ENCODE peak calls at places on chromosomes 7 and 10, in four cellular contexts. K is thyroid gland, J is ascending aorta, S is thoracic aorta. Z is an unnamed sample.

GRCh38 chr7:135335628-135336139 is 102.0 kb downstream of the STRA8 start:
- DNase-seq in K (peak; percentile 73), S (no peak), J (no peak), Z (peak; percentile 41)

GRCh38 chr10:126060232-126060935 is 164.0 kb downstream of the FANK1 start:
- DNase-seq in J (no peak), S (no peak), K (peak; percentile 9), Z (no peak)

GRCh38 chr7:128831178-128831993 is 1.2 kb downstream of the FLNC start:
- DNase-seq in K (no peak), J (no peak), S (no peak), Z (peak; percentile 51)

GRCh38 chr10:126570631-126571170 is 99.8 kb downstream of the C10orf90 start:
- DNase-seq in K (no peak), S (no peak), J (no peak), Z (no peak)

GRCh38 chr10:1605999-1606940 is 131.1 kb downstream of the ADARB2 start:
- DNase-seq in J (no peak), K (no peak), S (no peak), Z (no peak)

GRCh38 chr7:16396766-16397496 is 24.4 kb downstream of the CRPPA start:
- DNase-seq in S (no peak), K (no peak), J (no peak), Z (no peak)

GRCh38 chr7:108118959-108119358 is 11.2 kb downstream of the LAMB4 start:
- DNase-seq in K (no peak), S (no peak), J (no peak), Z (no peak)

GRCh38 chr7:98206451-98207330 is 4.5 kb upstream of the BHLHA15 start:
- DNase-seq in S (no peak), K (no peak), J (no peak), Z (no peak)

GRCh38 chr7:19321925-19322470 is 176.8 kb upstream of the FERD3L start:
- DNase-seq in J (no peak), K (no peak), S (no peak), Z (no peak)

GRCh38 chr7:84049034-84049433 is 145.6 kb downstream of the SEMA3A start:
- DNase-seq in K (no peak), J (no peak), S (no peak), Z (no peak)

GRCh38 chr7:54898659-54899340 is 120.0 kb upstream of the EGFR start:
- DNase-seq in K (no peak), S (no peak), J (no peak), Z (peak; percentile 57)

GRCh38 chr10:78931333-78932083 is 137.3 kb upstream of the ZMIZ1 start:
- DNase-seq in K (no peak), S (no peak), J (no peak), Z (peak; percentile 82)

GRCh38 chr7:91344248-91344647 is 80.0 kb downstream of the FZD1 start:
- DNase-seq in J (no peak), K (peak; percentile 30), S (no peak), Z (no peak)

GRCh38 chr10:91251430-91252056 is 31.1 kb downstream of the PCGF5 start:
- DNase-seq in J (no peak), S (no peak), K (peak; percentile 60), Z (peak; percentile 48)

GRCh38 chr10:132873395-132873794 is 69.0 kb downstream of the CFAP46 start:
- DNase-seq in J (no peak), S (no peak), K (no peak), Z (peak; percentile 23)

GRCh38 chr10:53846809-53847208 is 954.2 kb downstream of the PCDH15 start:
- DNase-seq in J (no peak), K (no peak), S (no peak), Z (no peak)

GRCh38 chr7:131722371-131722770 is 165.9 kb upstream of the PODXL start:
- DNase-seq in K (no peak), J (no peak), S (no peak), Z (no peak)

GRCh38 chr7:74044366-74045350 is 16.7 kb downstream of the ELN start:
- DNase-seq in K (no peak), J (no peak), S (no peak), Z (no peak)

GRCh38 chr10:104337527-104337984 is 709 bp downstream of the ITPRIP start:
- DNase-seq in K (peak; percentile 42), S (no peak), J (no peak), Z (no peak)

GRCh38 chr7:111459065-111459756 is 103.1 kb downstream of the IMMP2L start:
- DNase-seq in J (no peak), S (no peak), K (no peak), Z (no peak)

GRCh38 chr7:157335256-157335655 is 1.5 kb upstream of the DNAJB6 start:
- DNase-seq in K (no peak), J (no peak), S (no peak), Z (no peak)

GRCh38 chr7:157337316-157338149 is 729 bp downstream of the DNAJB6 start:
- DNase-seq in J (no peak), K (peak; percentile 75), S (no peak), Z (peak; percentile 33)

GRCh38 chr7:157336383-157337315 is at the start of gene DNAJB6:
- DNase-seq in K (peak; percentile 91), S (peak; percentile 64), J (peak; percentile 77), Z (peak; percentile 90)

GRCh38 chr7:157335991-157336382 is 817 bp upstream of the DNAJB6 start:
- DNase-seq in K (no peak), S (no peak), J (no peak), Z (no peak)

GRCh38 chr7:157339777-157340677 is 3.2 kb downstream of the DNAJB6 start:
- DNase-seq in J (no peak), K (peak; percentile 69), S (no peak), Z (peak; percentile 77)
- H3K4me3 ChIP-seq in J (no peak overlapping the region), K (no peak overlapping the region), S (peak overlapping the region; percentile 17), Z (no peak overlapping the region)

GRCh38 chr7:6271091-6271658 is 1.2 kb downstream of the CYTH3 start:
- DNase-seq in K (peak; percentile 80), J (peak; percentile 29), S (peak; percentile 39), Z (peak; percentile 76)
- TF ChIP-seq CTCF in K (peak; percentile 58), J (peak; percentile 59), S (peak; percentile 58), Z (peak; percentile 47)

DNA sequence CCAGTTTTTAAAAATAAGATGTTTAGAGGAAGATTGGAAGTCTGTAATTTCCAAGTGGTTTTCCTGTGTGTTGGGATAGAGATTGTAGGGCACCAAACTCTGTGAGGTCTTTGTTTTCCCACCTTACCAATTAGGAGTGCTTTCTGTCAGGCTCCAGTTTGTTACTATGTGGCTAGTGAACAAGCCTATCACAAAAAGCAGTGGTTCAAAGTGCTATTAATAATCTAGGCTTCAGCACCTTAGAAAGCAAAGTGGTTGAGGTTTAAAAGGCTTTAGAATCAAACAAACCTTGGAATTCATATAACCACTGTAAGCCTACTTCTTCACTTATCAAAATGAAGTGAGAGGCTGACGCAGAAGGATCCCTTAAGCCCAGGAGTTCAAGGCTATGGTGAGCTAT is 11.1 kb upstream of the ANAPC16 start:
- DNase-seq in J (no peak), S (no peak), K (no peak), Z (no peak)
- H3K4me3 ChIP-seq in J (no peak overlapping the region), S (no peak overlapping the region), K (no peak overlapping the region), Z (no peak overlapping the region)

GRCh38 chr7:35717013-35717412 is 22.1 kb upstream of the HERPUD2 start:
- DNase-seq in S (no peak), K (no peak), J (no peak), Z (no peak)

GRCh38 chr7:35716038-35716803 is 21.3 kb upstream of the HERPUD2 start:
- DNase-seq in K (peak; percentile 77), J (no peak), S (no peak), Z (peak; percentile 81)

GRCh38 chr7:35714407-35714806 is 19.5 kb upstream of the HERPUD2 start:
- DNase-seq in S (no peak), J (no peak), K (no peak), Z (no peak)

GRCh38 chr7:35712563-35713226 is 17.8 kb upstream of the HERPUD2 start:
- DNase-seq in K (no peak), S (no peak), J (no peak), Z (no peak)

DNA sequence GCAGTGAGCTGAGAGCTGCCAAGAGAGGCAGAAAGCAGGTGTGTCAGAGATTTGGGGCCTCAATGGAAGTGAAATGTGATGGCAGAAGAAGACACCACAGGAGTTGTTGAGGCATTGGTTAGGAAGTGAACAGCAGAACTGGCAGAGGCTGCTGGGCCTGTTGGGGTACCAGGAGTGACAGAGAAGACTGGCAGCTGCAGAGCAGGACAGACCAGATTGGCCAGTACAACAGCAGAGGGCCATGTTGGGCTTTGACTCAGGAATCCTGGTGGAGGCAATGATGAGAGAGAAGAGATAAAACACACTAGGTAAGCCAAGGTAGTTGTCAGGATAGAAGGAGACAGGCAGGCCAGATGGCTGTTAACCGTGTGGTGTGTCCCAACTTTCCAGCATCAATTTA is 19.9 kb upstream of the HERPUD2 start:
- DNase-seq in J (no peak), S (no peak), K (no peak), Z (no peak)
- TF ChIP-seq CTCF in J (no peak), S (no peak), K (no peak), Z (no peak)

Z was measured in tibial artery.